ENCODE peak calls at places on chromosomes 12 and 14, in seven cellular contexts. M is OCI-LY7, Y is PC-3, K is hepatocyte, W is neural progenitor cell, V is HCT116, Z is MM.1S. B is an unnamed sample.

GRCh38 chr12:49974231-49974675 is 1.5 kb downstream of the AQP6 start:
- DNase-seq in K (peak), V (no peak), Z (no peak), Y (peak), M (no peak), W (peak), B (peak)

GRCh38 chr12:2998789-2999264 is 39.6 kb downstream of the TEAD4 start:
- DNase-seq in V (no peak), W (peak), Y (no peak), M (no peak), K (no peak), Z (no peak), B (peak)

GRCh38 chr12:67161322-67161918 is 107.7 kb upstream of the CAND1 start:
- DNase-seq in W (peak), K (peak), Y (peak), M (peak), V (no peak), Z (peak), B (peak)

GRCh38 chr14:58048219-58048618 is 103.8 kb downstream of the ARMH4 start:
- DNase-seq in Y (no peak), W (no peak), V (no peak), K (no peak), M (no peak), Z (no peak), B (no peak)

GRCh38 chr14:81818271-81818670 is 284.6 kb upstream of the SEL1L start:
- DNase-seq in K (no peak), Y (no peak), W (peak), M (no peak), V (no peak), Z (no peak), B (no peak)

GRCh38 chr14:104889374-104889755 is 24.3 kb downstream of the CEP170B start:
- DNase-seq in Z (no peak), V (no peak), Y (no peak), W (peak), K (no peak), M (no peak), B (no peak)

GRCh38 chr14:35287481-35288013 is 4.6 kb upstream of the PSMA6 start:
- DNase-seq in V (no peak), W (no peak), Y (no peak), K (peak), M (peak), Z (no peak), B (no peak)

GRCh38 chr14:104284636-104285482 is 146.5 kb downstream of the KIF26A start:
- DNase-seq in Y (no peak), V (no peak), W (no peak), K (no peak), Z (no peak), M (no peak), B (no peak)

GRCh38 chr12:133081408-133081806 is 684 bp downstream of the ZNF140 start:
- DNase-seq in W (no peak), V (no peak), M (peak), Z (no peak), K (peak), Y (no peak), B (no peak)

GRCh38 chr12:53245289-53245688 is 13.3 kb upstream of the RARG start:
- DNase-seq in Y (no peak), V (no peak), K (no peak), Z (no peak), W (no peak), M (no peak), B (no peak)

GRCh38 chr14:56185991-56186390 is 67.8 kb downstream of the PELI2 start:
- DNase-seq in V (no peak), W (no peak), Y (no peak), K (no peak), Z (no peak), M (no peak), B (no peak)

DNA sequence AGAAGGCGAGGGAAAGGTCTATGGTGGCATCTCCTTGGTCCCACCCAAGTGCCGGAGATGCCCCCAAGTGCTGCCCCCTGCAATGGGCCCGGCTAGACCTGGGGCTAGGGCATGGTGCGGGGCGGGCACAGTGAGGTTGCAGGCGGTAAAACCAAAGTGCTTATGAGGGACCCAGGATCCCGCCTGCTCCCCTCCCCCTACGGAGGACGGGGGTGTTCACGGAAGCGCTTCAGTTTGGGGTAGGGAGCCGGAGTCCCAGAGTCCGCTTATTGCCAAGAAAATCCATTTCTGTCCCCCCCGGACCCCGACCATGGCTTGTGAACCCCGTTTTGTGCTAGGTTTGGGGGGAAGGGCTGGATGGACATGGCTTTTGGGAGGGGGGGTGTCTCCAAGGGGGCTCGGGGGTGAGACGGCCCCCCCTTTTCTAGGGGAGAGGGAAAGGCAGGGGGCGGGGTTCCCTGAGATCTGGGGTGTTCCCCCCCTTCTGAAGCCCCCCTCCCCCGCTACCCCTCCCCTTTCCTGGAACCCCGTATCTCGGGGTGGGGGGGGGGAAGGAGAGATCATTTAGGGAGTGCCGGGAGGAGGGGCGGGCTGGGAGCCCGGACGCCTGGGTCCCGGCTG is 5.4 kb upstream of the GPR84 start:
- DNase-seq in V (no peak), K (no peak), Y (no peak), M (no peak), Z (no peak), W (no peak), B (peak)
- H3K4me3 ChIP-seq in V (peak), K (no peak), Y (peak), M (no peak), Z (no peak), W (peak), B (peak)

DNA sequence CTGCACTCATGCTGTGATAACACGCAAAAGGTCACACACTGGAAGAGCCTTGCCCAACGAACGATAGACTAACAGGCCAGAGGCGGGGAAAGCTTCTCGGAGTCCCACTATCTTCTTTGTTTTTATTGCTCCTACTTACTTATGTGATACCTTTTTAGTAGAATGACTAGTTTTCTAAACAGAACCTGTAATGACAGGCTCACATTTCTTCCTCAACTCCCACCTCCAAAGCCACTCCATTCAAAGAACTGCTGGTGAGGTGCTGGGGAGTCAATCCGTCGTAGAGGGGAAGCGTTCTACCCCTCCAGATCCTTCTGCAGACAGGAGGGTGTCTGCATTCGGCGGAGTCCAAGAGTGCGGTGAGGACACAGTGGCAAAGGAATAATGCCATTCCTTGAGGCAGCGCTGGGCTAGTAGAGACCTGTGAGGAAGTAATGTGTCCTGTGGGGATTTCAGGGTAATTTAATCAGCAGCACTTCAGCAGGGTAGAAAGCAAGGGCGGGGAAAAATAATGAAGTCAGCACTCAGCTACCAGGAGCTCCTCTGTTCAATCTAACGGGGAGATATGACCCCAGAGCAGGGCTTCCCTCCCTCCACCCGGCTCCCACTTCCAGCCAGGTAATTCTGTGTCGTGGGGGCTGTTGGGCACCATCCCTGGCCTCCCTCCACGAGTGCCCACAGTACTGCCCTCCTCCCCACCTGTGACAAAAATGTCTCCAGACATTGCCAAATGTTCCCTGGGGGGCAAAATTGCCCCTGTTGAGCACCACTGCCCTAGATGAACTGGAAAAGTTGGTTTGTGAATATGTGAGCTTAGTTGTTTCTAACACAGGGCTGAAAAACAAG is 25.2 kb downstream of the SPRING1 start:
- DNase-seq in M (no peak), Z (no peak), W (no peak), V (no peak), Y (no peak), K (no peak), B (no peak)
- TF ChIP-seq EZH2phosphoT487 in M (no peak), Z (no peak), W (no peak), V (no peak), Y (no peak), K (no peak), B (no peak)

DNA sequence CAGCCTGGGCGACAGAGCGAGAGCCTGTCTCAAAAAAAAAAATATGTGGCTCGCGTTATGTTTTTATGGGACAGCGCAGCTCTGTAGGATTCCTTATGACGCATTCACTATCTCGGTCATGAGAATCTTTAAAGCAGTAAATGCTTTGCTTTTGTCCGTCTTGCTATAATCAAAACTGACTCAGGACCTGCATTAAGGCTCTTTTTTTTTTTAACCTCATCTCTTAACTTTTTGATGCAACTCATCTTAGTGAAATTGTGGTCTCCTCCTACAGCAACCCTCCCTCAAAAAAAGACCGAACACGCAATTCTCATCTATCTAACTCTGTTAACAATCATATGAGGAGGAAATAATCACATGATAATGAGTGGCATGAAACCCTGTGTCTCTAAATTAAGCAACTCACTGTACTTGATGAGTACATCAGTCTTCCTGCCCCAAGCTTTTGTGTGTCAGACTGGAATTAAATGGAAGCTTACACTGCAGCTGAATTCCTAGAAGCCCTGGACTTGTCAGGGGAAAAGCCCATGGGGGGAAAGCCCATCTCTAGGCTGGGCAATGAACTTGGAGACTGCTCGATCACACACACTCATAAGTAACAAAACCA is 4.3 kb downstream of the P2RX4 start:
- DNase-seq in K (peak), V (no peak), Z (no peak), Y (no peak), M (no peak), W (no peak), B (peak)
- H3K4me3 ChIP-seq in K (no peak), V (peak), Z (no peak), Y (peak), M (no peak), W (no peak), B (no peak)

GRCh38 chr12:51921017-51921725 is 13.9 kb downstream of the ACVRL1 start:
- DNase-seq in V (no peak), W (peak), Y (no peak), Z (no peak), M (no peak), K (no peak), B (no peak)
- TF ChIP-seq EZH2phosphoT487 in V (no peak), W (no peak), Y (no peak), Z (no peak), M (no peak), K (no peak), B (no peak)

GRCh38 chr14:95360828-95361227 is 41.1 kb upstream of the CLMN start:
- DNase-seq in Z (no peak), K (no peak), M (no peak), W (no peak), V (no peak), Y (no peak), B (no peak)

GRCh38 chr14:95363468-95363954 is 43.8 kb upstream of the CLMN start:
- DNase-seq in Y (no peak), V (no peak), Z (no peak), K (no peak), W (no peak), M (no peak), B (no peak)

GRCh38 chr14:95361373-95362179 is 41.9 kb upstream of the CLMN start:
- DNase-seq in K (peak), Y (peak), Z (peak), M (peak), V (peak), W (peak), B (peak)

GRCh38 chr14:95362180-95362494 is 42.4 kb upstream of the CLMN start:
- DNase-seq in W (peak), V (no peak), Z (no peak), Y (no peak), K (no peak), M (no peak), B (no peak)

GRCh38 chr14:95359974-95360826 is 40.5 kb upstream of the CLMN start:
- DNase-seq in M (no peak), Z (no peak), Y (no peak), V (no peak), K (peak), W (peak), B (no peak)
- H3K4me3 ChIP-seq in M (no peak), Z (no peak), Y (no peak), V (no peak), K (no peak), W (no peak), B (no peak)

GRCh38 chr14:80390911-80391310 is 179.6 kb upstream of the DIO2 start:
- DNase-seq in M (no peak), K (peak), W (peak), Y (peak), Z (no peak), V (no peak), B (peak)
- TF ChIP-seq EZH2phosphoT487 in M (no peak), K (no peak), W (no peak), Y (no peak), Z (no peak), V (no peak), B (no peak)

GRCh38 chr12:39617887-39618286 is 1.7 kb downstream of the ABCD2 start:
- DNase-seq in V (no peak), M (peak), Z (peak), Y (no peak), K (no peak), W (no peak), B (no peak)

GRCh38 chr12:39618701-39619100 is 902 bp downstream of the ABCD2 start:
- DNase-seq in K (no peak), M (peak), Z (no peak), V (no peak), Y (no peak), W (no peak), B (no peak)

GRCh38 chr12:39616666-39617065 is 2.9 kb downstream of the ABCD2 start:
- DNase-seq in K (no peak), V (no peak), Z (no peak), Y (no peak), M (no peak), W (no peak), B (no peak)

GRCh38 chr12:39613525-39613924 is 6.1 kb downstream of the ABCD2 start:
- DNase-seq in Z (no peak), V (no peak), Y (no peak), M (no peak), K (no peak), W (no peak), B (no peak)

DNA sequence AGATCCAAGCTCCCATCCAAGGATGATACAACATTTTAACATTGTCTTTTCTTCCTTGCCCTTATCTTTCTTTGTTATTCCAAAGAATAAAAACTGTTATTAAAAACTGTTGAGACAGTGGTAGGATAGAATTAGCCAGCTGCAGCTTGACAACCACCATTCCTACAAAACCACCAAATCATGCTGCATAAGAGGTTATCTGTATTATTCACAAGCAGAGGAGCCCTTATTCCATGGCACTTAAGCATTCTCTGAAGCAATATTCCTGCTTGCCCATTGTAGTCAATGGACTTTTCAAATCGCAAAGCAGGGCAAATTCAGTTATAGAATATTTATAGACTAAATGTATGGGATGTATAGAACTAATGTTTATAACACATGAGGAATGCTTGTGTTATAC is 3.4 kb downstream of the ABCD2 start:
- DNase-seq in M (no peak), Z (no peak), V (no peak), W (no peak), Y (no peak), K (no peak), B (no peak)
- H3K4me3 ChIP-seq in M (peak), Z (no peak), V (no peak), W (no peak), Y (no peak), K (no peak), B (no peak)

DNA sequence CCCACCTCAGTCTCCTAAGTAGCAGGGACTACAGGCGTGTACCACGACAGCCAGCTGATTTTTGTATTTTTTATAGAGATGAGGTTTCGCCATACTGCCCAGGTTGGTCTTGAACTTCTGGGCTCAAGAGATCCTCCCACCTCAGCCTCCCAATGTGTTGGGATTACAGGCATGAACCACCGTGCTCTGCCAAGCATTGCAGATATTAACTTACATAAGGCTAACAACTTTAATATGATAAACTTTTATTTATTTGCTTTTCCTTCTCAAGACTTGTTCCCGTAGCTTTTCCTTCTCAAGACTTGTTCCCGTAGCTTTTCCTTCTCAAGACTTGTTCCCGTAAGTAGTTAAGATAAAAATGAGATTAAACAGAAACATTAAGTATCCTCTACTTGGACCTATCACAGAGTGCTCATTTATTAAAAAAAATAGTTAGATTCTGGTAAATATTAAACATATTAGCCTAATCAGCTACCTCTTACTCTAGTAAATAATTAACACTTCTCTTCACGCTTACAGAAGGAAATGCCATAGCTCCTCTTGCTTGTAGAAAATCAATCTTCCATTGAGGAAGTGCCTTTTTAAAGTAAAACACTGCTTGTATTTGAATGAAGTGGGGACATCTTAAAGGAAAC is 157.7 kb upstream of the KITLG start:
- DNase-seq in Y (no peak), M (no peak), V (no peak), K (no peak), W (no peak), Z (no peak), B (no peak)
- TF ChIP-seq EZH2phosphoT487 in Y (no peak), M (no peak), V (no peak), K (no peak), W (no peak), Z (no peak), B (no peak)

GRCh38 chr12:10558291-10558690 is 52.6 kb downstream of the EIF2S3B start:
- DNase-seq in K (no peak), M (peak), Y (no peak), V (no peak), W (no peak), Z (no peak), B (no peak)
- H3K4me3 ChIP-seq in K (no peak), M (peak), Y (no peak), V (no peak), W (no peak), Z (no peak), B (no peak)

B was measured in GM23248.